ENCODE peak calls at places on chromosome 21, in eight cellular contexts. P is SK-MEL-5, S is left ventricle myocardium inferior, W is GM23248, G is NAMALWA, N is mesenchymal stem cell, D is germinal center, Q is SHP77. Y is an unnamed sample.

GRCh38 chr21:41819236-41819855 is 52.5 kb upstream of the RIPK4 start:
- DNase-seq in N (no peak), W (no peak), Q (no peak), S (no peak), D (no peak), P (no peak), G (no peak), Y (no peak)

GRCh38 chr21:32807717-32808380 is 36.3 kb upstream of the PAXBP1 start:
- DNase-seq in N (no peak), Q (no peak), W (peak; percentile 84), P (no peak), D (no peak), G (no peak), S (no peak), Y (no peak)

GRCh38 chr21:45736042-45736704 is 92.6 kb downstream of the PCBP3 start:
- DNase-seq in P (no peak), Q (no peak), D (no peak), N (no peak), G (no peak), W (no peak), S (no peak), Y (peak; percentile 29)

GRCh38 chr21:38060533-38060932 is 144.3 kb upstream of the KCNJ6 start:
- DNase-seq in P (no peak), S (no peak), G (no peak), D (no peak), Q (no peak), W (no peak), N (no peak), Y (no peak)

GRCh38 chr21:44556879-44557278 is 1.7 kb downstream of the KRTAP10-3 start:
- DNase-seq in W (no peak), S (no peak), P (no peak), D (no peak), N (no peak), Q (no peak), G (peak; percentile 14), Y (peak; percentile 88)

GRCh38 chr21:42317341-42317741 is 2.1 kb upstream of the TFF3 start:
- DNase-seq in Q (peak; percentile 31), W (no peak), P (no peak), S (no peak), D (no peak), N (no peak), G (no peak), Y (no peak)

GRCh38 chr21:31386006-31386405 is 41.9 kb upstream of the TIAM1 start:
- DNase-seq in D (no peak), N (no peak), G (no peak), W (no peak), P (no peak), S (no peak), Q (no peak), Y (no peak)

GRCh38 chr21:41961753-41962152 is 7.9 kb upstream of the C2CD2 start:
- DNase-seq in S (no peak), D (no peak), Q (no peak), P (no peak), G (no peak), N (no peak), W (no peak), Y (no peak)

GRCh38 chr21:42465008-42465878 is 30.8 kb downstream of the RSPH1 start:
- DNase-seq in D (peak; percentile 32), S (no peak), P (no peak), Q (no peak), N (peak; percentile 67), G (peak; percentile 45), W (no peak), Y (peak; percentile 28)